ENCODE peak calls at places on chromosome 9, in six cellular contexts. S is fibroblast of lung, C is HepG2, L is sigmoid colon, P is left ventricle myocardium inferior, K is neural progenitor cell. Y is an unnamed sample. For H3K4me1 and H3K36me3, the result is how much of the 10 kb centered on the place peaks cover.

GRCh38 chr9:98708933-98709911 is at the start of gene GABBR2:
- DNase-seq in S (peak), C (no peak), L (no peak), P (no peak), K (peak), Y (no peak)

GRCh38 chr9:110329676-110330235 is 7.9 kb downstream of the TXNDC8 start:
- DNase-seq in S (no peak), C (no peak), L (no peak), P (no peak), K (no peak), Y (no peak)

GRCh38 chr9:72954431-72955420 is 1.9 kb upstream of the ALDH1A1 start:
- DNase-seq in S (no peak), C (no peak), L (peak), P (no peak), K (no peak), Y (peak)

GRCh38 chr9:134811079-134811672 is 69.4 kb upstream of the FCN2 start:
- DNase-seq in S (no peak), C (no peak), L (no peak), P (no peak), K (no peak), Y (no peak)

GRCh38 chr9:89408628-89409101 is 89.2 kb downstream of the SEMA4D start:
- DNase-seq in S (no peak), C (no peak), L (peak), P (no peak), K (no peak), Y (no peak)

GRCh38 chr9:101477214-101477613 is 41.6 kb upstream of the ALDOB start:
- DNase-seq in S (peak), C (no peak), L (no peak), P (no peak), K (no peak), Y (no peak)

GRCh38 chr9:129280236-129281231 is 102.5 kb upstream of the IER5L start:
- DNase-seq in S (no peak), C (no peak), L (peak), P (no peak), K (no peak), Y (no peak)

GRCh38 chr9:14961372-14962068 is 51.3 kb upstream of the FREM1 start:
- DNase-seq in S (no peak), C (peak), L (no peak), P (no peak), K (no peak), Y (no peak)

GRCh38 chr9:101176384-101176783 is 147.9 kb downstream of the PLPPR1 start:
- DNase-seq in S (no peak), C (peak), L (no peak), P (no peak), K (no peak), Y (no peak)

GRCh38 chr9:20024159-20024571 is 235.3 kb upstream of the SLC24A2 start:
- DNase-seq in S (peak), C (no peak), L (no peak), P (no peak), K (peak), Y (no peak)

GRCh38 chr9:136058152-136058483 is 37.0 kb downstream of the NACC2 start:
- DNase-seq in S (no peak), C (no peak), L (no peak), P (no peak), K (no peak), Y (no peak)

GRCh38 chr9:116693233-116693731 is 6.2 kb downstream of the TRIM32 start:
- DNase-seq in S (peak), C (no peak), L (no peak), P (no peak), K (no peak), Y (no peak)

GRCh38 chr9:88593537-88594185 is 58.7 kb downstream of the NXNL2 start:
- DNase-seq in S (peak), C (peak), L (no peak), P (no peak), K (peak), Y (peak)

GRCh38 chr9:121172726-121173487 is 28.8 kb downstream of the RAB14 start:
- DNase-seq in S (no peak), C (no peak), L (no peak), P (no peak), K (no peak), Y (no peak)

GRCh38 chr9:127279717-127280285 is 15.2 kb downstream of the GARNL3 start:
- DNase-seq in S (no peak), C (peak), L (no peak), P (no peak), K (no peak), Y (no peak)

GRCh38 chr9:127154390-127155191 is 32.2 kb upstream of the ANGPTL2 start:
- DNase-seq in S (peak), C (no peak), L (peak), P (peak), K (no peak), Y (peak)

GRCh38 chr9:84271004-84271886 is 69.3 kb downstream of the SLC28A3 start:
- DNase-seq in S (peak), C (no peak), L (peak), P (peak), K (peak), Y (peak)

GRCh38 chr9:2657427-2657826 is 35.8 kb downstream of the VLDLR start:
- DNase-seq in S (no peak), C (no peak), L (no peak), P (no peak), K (no peak), Y (no peak)

GRCh38 chr9:136682710-136683109 is 4.5 kb downstream of the AGPAT2 start:
- DNase-seq in S (no peak), C (no peak), L (no peak), P (no peak), K (no peak), Y (no peak)

GRCh38 chr9:131826053-131826452 is 86.2 kb upstream of the RAPGEF1 start:
- DNase-seq in S (no peak), C (no peak), L (no peak), P (no peak), K (no peak), Y (no peak)
- TF ChIP-seq CTCF in S (no peak), C (no peak), L (no peak), P (no peak), K (no peak), Y (no peak)

GRCh38 chr9:111916234-111916645 is 19.6 kb downstream of the UGCG start:
- DNase-seq in S (no peak), C (no peak), L (no peak), P (no peak), K (no peak), Y (no peak)
- H3K4me1 ChIP-seq in S (under half), C (under half), L (under half), P (half or more), K (under half), Y (under half)

DNA sequence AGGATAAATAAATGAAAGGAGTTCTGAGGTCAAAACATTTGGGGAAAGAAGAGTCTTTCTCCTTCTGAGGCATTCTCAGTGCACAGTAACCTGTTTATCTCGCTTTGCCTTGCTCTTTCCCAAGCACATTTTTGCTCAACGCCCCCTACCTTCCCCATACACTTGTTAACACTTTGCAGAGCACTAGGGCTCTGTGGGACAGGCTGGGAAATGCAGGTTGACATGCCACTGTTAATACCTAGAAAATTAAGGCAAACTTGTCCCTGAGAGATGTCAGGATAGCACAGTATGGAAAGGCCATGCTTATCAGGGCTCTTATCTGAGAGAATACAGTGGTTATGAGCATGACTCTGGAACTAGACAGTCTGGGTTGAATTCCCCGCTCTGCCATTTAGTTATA is 152.0 kb downstream of the DOCK8 start:
- DNase-seq in S (no peak), C (no peak), L (no peak), P (no peak), K (peak), Y (no peak)
- H3K36me3 ChIP-seq in S (under half), C (under half), L (under half), P (under half), K (under half), Y (under half)

GRCh38 chr9:92527832-92528536 is 7.8 kb downstream of the ECM2 start:
- DNase-seq in S (no peak), C (no peak), L (no peak), P (no peak), K (no peak), Y (no peak)

GRCh38 chr9:92527291-92527828 is 8.4 kb downstream of the ECM2 start:
- DNase-seq in S (no peak), C (no peak), L (no peak), P (no peak), K (no peak), Y (no peak)

GRCh38 chr9:92528537-92528851 is 7.3 kb downstream of the ECM2 start:
- DNase-seq in S (no peak), C (no peak), L (no peak), P (no peak), K (no peak), Y (no peak)

GRCh38 chr9:92529124-92529523 is 6.7 kb downstream of the ECM2 start:
- DNase-seq in S (no peak), C (no peak), L (no peak), P (no peak), K (no peak), Y (no peak)

DNA sequence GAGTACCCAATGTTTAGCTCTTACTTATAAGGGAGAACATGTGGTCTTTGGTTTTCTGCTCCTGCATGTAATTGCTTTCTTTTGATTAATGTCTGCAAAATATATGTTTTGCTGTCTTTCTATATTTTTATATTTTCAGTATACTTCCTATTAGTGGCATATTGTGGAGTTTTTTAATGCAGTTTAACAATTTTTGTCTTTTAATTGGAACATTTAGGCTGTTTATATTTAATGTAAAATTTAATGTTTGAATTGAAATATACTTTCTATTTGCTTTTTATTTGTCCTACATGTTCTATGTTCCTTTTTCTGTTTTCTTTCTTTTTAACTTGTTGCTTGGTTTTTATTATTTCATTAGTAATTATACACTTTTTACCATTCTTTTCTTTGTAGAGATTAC is 4.9 kb downstream of the ECM2 start:
- DNase-seq in S (no peak), C (no peak), L (no peak), P (no peak), K (no peak), Y (no peak)
- TF ChIP-seq CTCF in S (no peak), C (no peak), L (no peak), P (no peak), K (no peak), Y (no peak)

DNA sequence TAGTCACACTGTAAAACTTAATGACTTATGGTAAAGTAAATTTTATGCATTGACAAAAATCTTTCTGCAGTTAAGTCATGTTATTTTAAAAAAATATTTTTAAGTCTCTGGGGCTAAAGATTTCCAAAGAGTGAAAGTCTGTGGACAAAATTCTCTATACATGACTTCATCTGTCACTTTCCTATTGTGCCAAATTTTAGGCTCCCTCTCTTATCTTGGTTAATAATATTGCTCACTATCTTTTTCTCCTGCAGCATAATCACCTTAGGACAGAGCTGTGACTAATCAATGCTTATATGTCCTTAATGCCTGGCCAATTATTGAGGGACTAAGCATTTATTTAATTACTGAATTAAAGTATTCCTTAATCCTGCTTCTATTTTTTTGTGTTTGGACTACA is 15.2 kb downstream of the LURAP1L start:
- DNase-seq in S (peak), C (no peak), L (no peak), P (no peak), K (no peak), Y (no peak)
- H3K4me1 ChIP-seq in S (under half), C (under half), L (half or more), P (under half), K (under half), Y (under half)

DNA sequence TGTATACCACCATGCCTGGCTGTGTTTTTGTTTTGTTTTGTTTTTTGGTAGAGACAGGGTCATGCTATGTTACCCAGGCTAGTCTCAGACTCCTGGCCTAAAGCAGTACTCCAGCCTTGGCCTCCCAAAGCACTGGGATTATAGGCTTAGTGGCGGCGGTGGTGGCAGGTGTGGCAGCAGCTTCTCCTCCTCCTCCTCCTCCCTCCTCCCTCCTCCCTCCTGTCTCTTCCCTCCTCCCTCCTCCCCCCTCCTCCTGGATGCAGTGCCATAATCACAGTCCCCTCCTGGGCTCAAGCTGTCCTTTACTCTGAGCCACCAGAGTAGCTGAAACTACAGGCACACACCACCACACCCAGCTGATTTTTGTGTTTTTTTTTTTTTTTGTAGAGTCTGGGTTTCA is 71.2 kb downstream of the UHRF2 start:
- DNase-seq in S (no peak), C (no peak), L (no peak), P (no peak), K (peak), Y (no peak)
- H3K36me3 ChIP-seq in S (under half), C (under half), L (half or more), P (half or more), K (under half), Y (under half)

GRCh38 chr9:6029581-6029980 is 14.2 kb upstream of the RANBP6 start:
- DNase-seq in S (no peak), C (no peak), L (no peak), P (no peak), K (no peak), Y (no peak)

GRCh38 chr9:6024035-6024554 is 8.7 kb upstream of the RANBP6 start:
- DNase-seq in S (no peak), C (peak), L (no peak), P (no peak), K (peak), Y (no peak)
- TF ChIP-seq CTCF in S (peak), C (peak), L (peak), P (peak), K (peak), Y (peak)